ENCODE peak calls at places on chromosomes 1 and 21, in six cellular contexts. A is GM13977, E is AG10803, Y is neural progenitor cell, F is foreskin keratinocyte, L is GM12864. K is an unnamed sample.
A peak's percentile ranks its signal among the peaks of the same experiment; 100 is the strongest.

GRCh38 chr1:3015744-3016143 is 5.5 kb upstream of the ACTRT2 start:
- DNase-seq in A (no peak), E (no peak), Y (no peak), F (no peak), L (no peak), K (no peak)

GRCh38 chr1:180154003-180154324 is 705 bp upstream of the QSOX1 start:
- DNase-seq in A (no peak), Y (peak; percentile 7), E (no peak), L (no peak), F (no peak), K (no peak)

GRCh38 chr1:191151321-191151807 is 673.7 kb upstream of the BRINP3 start:
- DNase-seq in Y (no peak), A (no peak), F (no peak), L (no peak), E (no peak), K (no peak)

GRCh38 chr1:55718758-55719671 is 503.9 kb upstream of the USP24 start:
- DNase-seq in A (no peak), Y (no peak), L (no peak), F (peak; percentile 29), E (peak; percentile 100), K (no peak)

GRCh38 chr1:35915693-35916092 is 15.2 kb upstream of the AGO3 start:
- DNase-seq in F (peak; percentile 35), Y (no peak), A (no peak), L (no peak), E (no peak), K (no peak)

GRCh38 chr1:78176448-78176847 is 130.7 kb downstream of the GIPC2 start:
- DNase-seq in E (peak; percentile 89), L (no peak), A (no peak), Y (peak; percentile 27), F (peak; percentile 86), K (no peak)

GRCh38 chr21:28100366-28100765 is 892.3 kb downstream of the LTN1 start:
- DNase-seq in L (no peak), A (no peak), F (no peak), Y (no peak), E (no peak), K (no peak)

GRCh38 chr21:29643289-29643688 is 296.5 kb downstream of the GRIK1 start:
- DNase-seq in E (no peak), Y (no peak), A (no peak), L (no peak), F (no peak), K (no peak)

GRCh38 chr21:34794686-34795085 is 125.9 kb downstream of the CLIC6 start:
- DNase-seq in Y (no peak), F (no peak), L (no peak), A (no peak), E (no peak), K (no peak)

GRCh38 chr1:213120961-213121360 is 69.9 kb downstream of the RPS6KC1 start:
- DNase-seq in Y (no peak), A (no peak), E (no peak), L (no peak), F (no peak), K (no peak)

GRCh38 chr1:50308883-50309282 is 114.4 kb downstream of the DMRTA2 start:
- DNase-seq in E (peak; percentile 6), Y (peak; percentile 72), A (no peak), F (peak; percentile 7), L (no peak), K (peak; percentile 56)

GRCh38 chr1:36752431-36752830 is 269.7 kb upstream of the CSF3R start:
- DNase-seq in Y (no peak), E (no peak), F (no peak), A (no peak), L (no peak), K (no peak)

GRCh38 chr21:45699966-45700365 is 56.4 kb downstream of the PCBP3 start:
- DNase-seq in F (no peak), Y (no peak), A (no peak), L (no peak), E (peak; percentile 23), K (no peak)

GRCh38 chr1:231171623-231172197 is 9.9 kb downstream of the TRIM67 start:
- DNase-seq in F (peak; percentile 86), L (no peak), A (no peak), Y (no peak), E (no peak), K (no peak)

GRCh38 chr1:48667782-48668181 is 108.9 kb downstream of the BEND5 start:
- DNase-seq in F (no peak), Y (no peak), A (no peak), E (no peak), L (no peak), K (no peak)

GRCh38 chr1:26161408-26162219 is 2.7 kb downstream of the FAM110D start:
- DNase-seq in A (peak; percentile 70), L (no peak), E (peak; percentile 39), F (peak; percentile 42), Y (peak; percentile 85), K (peak; percentile 76)

GRCh38 chr1:89890085-89890754 is 69.4 kb downstream of the LRRC8D start:
- DNase-seq in Y (no peak), L (no peak), F (peak; percentile 100), E (peak; percentile 35), A (no peak), K (no peak)

GRCh38 chr1:26155370-26156284 is 3.3 kb upstream of the FAM110D start:
- DNase-seq in A (no peak), E (no peak), L (no peak), F (no peak), Y (no peak), K (no peak)

GRCh38 chr1:26126321-26127084 is 14.9 kb downstream of the PDIK1L start:
- DNase-seq in F (peak; percentile 59), E (no peak), Y (no peak), A (peak; percentile 69), L (peak; percentile 55), K (peak; percentile 75)

GRCh38 chr1:87291107-87291506 is 37.6 kb upstream of the LMO4 start:
- DNase-seq in Y (no peak), F (peak; percentile 6), A (no peak), E (peak; percentile 90), L (no peak), K (no peak)

GRCh38 chr1:218616681-218617080 is 271.5 kb downstream of the TGFB2 start:
- DNase-seq in F (no peak), L (no peak), E (no peak), A (no peak), Y (no peak), K (no peak)

GRCh38 chr1:66757740-66758139 is 5.5 kb downstream of the DYNLT5 start:
- DNase-seq in L (no peak), A (no peak), F (no peak), Y (no peak), E (no peak), K (no peak)

GRCh38 chr1:77031101-77031662 is 163.9 kb downstream of the ST6GALNAC5 start:
- DNase-seq in E (peak; percentile 65), F (peak; percentile 57), Y (no peak), L (no peak), A (no peak), K (peak; percentile 7)

DNA sequence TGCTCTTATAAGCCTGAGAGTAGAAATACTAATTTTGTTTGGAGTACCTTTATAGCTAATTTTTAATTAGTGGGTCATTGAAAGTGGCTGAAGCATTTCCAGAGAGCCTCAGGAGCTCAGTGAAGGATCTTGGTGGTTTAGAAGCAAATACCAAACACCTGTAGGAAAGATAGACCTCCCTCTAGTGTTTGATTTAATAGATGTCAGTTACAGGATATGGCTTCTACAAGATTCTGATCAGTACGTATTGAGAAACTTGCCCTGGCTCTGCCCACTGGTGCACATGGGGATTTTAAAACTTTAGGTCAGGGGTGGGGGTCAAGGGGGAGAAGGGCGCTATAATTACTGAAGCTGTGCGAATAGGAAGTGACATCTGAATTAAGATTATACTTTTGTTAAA is 122.2 kb downstream of the POU2F1 start:
- DNase-seq in F (peak; percentile 22), E (no peak), A (peak; percentile 29), Y (no peak), L (no peak), K (peak; percentile 41)
- TF ChIP-seq CTCF in F (peak; percentile 53), E (no peak), A (peak; percentile 44), Y (peak; percentile 25), L (peak; percentile 22), K (no peak)

GRCh38 chr21:41603476-41603875 is 95.5 kb upstream of the TMPRSS2 start:
- DNase-seq in L (no peak), E (no peak), F (no peak), A (no peak), Y (no peak), K (no peak)

GRCh38 chr21:41605934-41606285 is 98.0 kb upstream of the TMPRSS2 start:
- DNase-seq in L (no peak), A (no peak), E (no peak), F (no peak), Y (no peak), K (no peak)

GRCh38 chr21:41606706-41607105 is 98.7 kb upstream of the TMPRSS2 start:
- DNase-seq in F (no peak), E (no peak), L (no peak), A (no peak), Y (no peak), K (no peak)

GRCh38 chr21:41604583-41605041 is 96.7 kb upstream of the TMPRSS2 start:
- DNase-seq in Y (peak; percentile 27), A (no peak), E (no peak), F (no peak), L (no peak), K (no peak)

GRCh38 chr21:41605178-41605933 is 97.4 kb upstream of the TMPRSS2 start:
- DNase-seq in A (no peak), F (no peak), E (no peak), L (no peak), Y (peak; percentile 37), K (no peak)
- TF ChIP-seq CTCF in A (no peak), F (no peak), E (no peak), L (no peak), Y (no peak), K (no peak)

GRCh38 chr1:221636967-221637366 is 104.9 kb downstream of the DUSP10 start:
- DNase-seq in L (no peak), E (no peak), A (no peak), Y (no peak), F (no peak), K (no peak)

GRCh38 chr1:221636096-221636495 is 105.8 kb downstream of the DUSP10 start:
- DNase-seq in L (no peak), A (no peak), F (no peak), E (no peak), Y (no peak), K (no peak)

GRCh38 chr1:221634606-221635005 is 107.3 kb downstream of the DUSP10 start:
- DNase-seq in L (no peak), A (no peak), Y (no peak), F (no peak), E (no peak), K (no peak)

GRCh38 chr1:221635305-221635704 is 106.6 kb downstream of the DUSP10 start:
- DNase-seq in A (no peak), Y (no peak), F (peak; percentile 41), L (no peak), E (no peak), K (no peak)

DNA sequence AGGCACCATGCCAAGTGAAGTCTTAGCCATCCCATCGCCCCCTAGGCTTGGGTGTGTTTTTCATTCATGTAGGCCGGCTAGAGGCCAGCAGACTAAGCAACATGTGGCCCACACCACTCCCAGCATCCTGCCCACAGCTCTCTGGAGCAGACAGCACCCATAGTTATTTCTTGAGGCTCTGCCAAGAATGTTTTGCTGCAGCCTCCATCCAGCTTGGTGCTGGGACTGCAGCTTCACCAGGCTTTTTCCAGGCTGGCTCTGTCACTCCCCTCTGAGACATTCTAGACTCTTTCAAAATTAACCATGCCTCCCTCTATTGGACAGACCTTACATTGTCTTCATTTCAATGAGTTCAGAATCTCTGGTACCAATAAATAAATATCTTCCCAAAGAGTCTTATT is 104.2 kb downstream of the DUSP10 start:
- DNase-seq in A (no peak), E (peak; percentile 90), L (no peak), Y (no peak), F (no peak), K (no peak)
- TF ChIP-seq CTCF in A (no peak), E (peak; percentile 38), L (no peak), Y (no peak), F (peak; percentile 9), K (no peak)

GRCh38 chr1:226568077-226568831 is 19.7 kb downstream of the STUM start:
- DNase-seq in F (no peak), E (peak; percentile 75), Y (peak; percentile 22), A (no peak), L (no peak), K (no peak)
- TF ChIP-seq CTCF in F (peak; percentile 12), E (peak; percentile 21), Y (peak; percentile 46), A (peak; percentile 7), L (peak; percentile 23), K (no peak)